ENCODE peak calls at places on chromosomes 3 and 15, in ten cellular contexts. E is prostate gland, Z is stomach, X is K562, H is spleen, I is sigmoid colon, U is transverse colon, V is Panc1, A is GM12878, Y is suprapubic skin. D is an unnamed sample.
A peak's percentile ranks its signal among the peaks of the same experiment; 100 is the strongest.

GRCh38 chr3:149128856-149129255 is 582 bp upstream of the HPS3 start:
- DNase-seq in X (no peak), E (no peak), H (no peak), Y (no peak), Z (no peak), U (no peak), I (no peak), V (no peak), A (no peak), D (no peak)

GRCh38 chr3:127721536-127721935 is 48.8 kb downstream of the ABTB1 start:
- DNase-seq in X (no peak), H (peak; percentile 41), I (peak; percentile 36), V (no peak), Y (no peak), Z (no peak), E (no peak), A (no peak), U (no peak), D (no peak)

GRCh38 chr15:70833897-70834765 is 19.8 kb downstream of the LARP6 start:
- DNase-seq in Z (no peak), Y (no peak), V (no peak), X (no peak), I (no peak), A (no peak), H (no peak), E (no peak), U (no peak), D (no peak)

GRCh38 chr3:71972031-71972430 is 187.1 kb upstream of the PROK2 start:
- DNase-seq in U (no peak), A (no peak), I (no peak), H (no peak), Y (no peak), Z (no peak), V (no peak), X (no peak), E (no peak), D (no peak)

GRCh38 chr3:111321786-111322185 is 220.2 kb upstream of the CD96 start:
- DNase-seq in E (no peak), Y (no peak), V (no peak), X (no peak), A (no peak), U (no peak), H (no peak), Z (no peak), I (no peak), D (no peak)

GRCh38 chr3:40620151-40620550 is 95.4 kb downstream of the ZNF621 start:
- DNase-seq in I (no peak), A (no peak), H (no peak), U (no peak), E (no peak), Y (no peak), X (no peak), Z (no peak), V (no peak), D (no peak)

GRCh38 chr3:100160516-100160915 is 46.2 kb upstream of the FILIP1L start:
- DNase-seq in V (no peak), H (no peak), A (no peak), U (no peak), I (no peak), Y (no peak), Z (no peak), E (no peak), X (no peak), D (no peak)

GRCh38 chr3:52099006-52099405 is 42.6 kb upstream of the DUSP7 start:
- DNase-seq in A (no peak), X (no peak), U (no peak), Z (peak; percentile 35), Y (no peak), E (no peak), V (no peak), H (peak; percentile 18), I (peak; percentile 41), D (no peak)

GRCh38 chr15:31478781-31479221 is 152.2 kb downstream of the KLF13 start:
- DNase-seq in A (no peak), V (no peak), I (peak; percentile 63), H (peak; percentile 56), Y (peak; percentile 73), E (no peak), X (no peak), Z (peak; percentile 7), U (peak; percentile 5), D (no peak)

GRCh38 chr3:64143399-64144130 is 81.7 kb downstream of the PRICKLE2 start:
- DNase-seq in E (no peak), X (no peak), H (no peak), U (no peak), A (no peak), V (no peak), I (no peak), Z (no peak), Y (no peak), D (no peak)

GRCh38 chr3:106913111-106913698 is 464.0 kb upstream of the CCDC54 start:
- DNase-seq in X (no peak), I (no peak), E (no peak), U (no peak), A (no peak), H (no peak), V (no peak), Z (no peak), Y (no peak), D (no peak)

GRCh38 chr3:142359367-142359766 is 88.5 kb downstream of the XRN1 start:
- DNase-seq in Y (no peak), V (no peak), E (no peak), Z (no peak), A (no peak), H (no peak), I (no peak), U (no peak), X (no peak), D (no peak)

GRCh38 chr15:100734606-100735005 is 132.2 kb downstream of the ASB7 start:
- DNase-seq in U (no peak), I (no peak), H (peak; percentile 29), Y (no peak), V (no peak), A (no peak), Z (no peak), X (no peak), E (no peak), D (peak; percentile 25)

DNA sequence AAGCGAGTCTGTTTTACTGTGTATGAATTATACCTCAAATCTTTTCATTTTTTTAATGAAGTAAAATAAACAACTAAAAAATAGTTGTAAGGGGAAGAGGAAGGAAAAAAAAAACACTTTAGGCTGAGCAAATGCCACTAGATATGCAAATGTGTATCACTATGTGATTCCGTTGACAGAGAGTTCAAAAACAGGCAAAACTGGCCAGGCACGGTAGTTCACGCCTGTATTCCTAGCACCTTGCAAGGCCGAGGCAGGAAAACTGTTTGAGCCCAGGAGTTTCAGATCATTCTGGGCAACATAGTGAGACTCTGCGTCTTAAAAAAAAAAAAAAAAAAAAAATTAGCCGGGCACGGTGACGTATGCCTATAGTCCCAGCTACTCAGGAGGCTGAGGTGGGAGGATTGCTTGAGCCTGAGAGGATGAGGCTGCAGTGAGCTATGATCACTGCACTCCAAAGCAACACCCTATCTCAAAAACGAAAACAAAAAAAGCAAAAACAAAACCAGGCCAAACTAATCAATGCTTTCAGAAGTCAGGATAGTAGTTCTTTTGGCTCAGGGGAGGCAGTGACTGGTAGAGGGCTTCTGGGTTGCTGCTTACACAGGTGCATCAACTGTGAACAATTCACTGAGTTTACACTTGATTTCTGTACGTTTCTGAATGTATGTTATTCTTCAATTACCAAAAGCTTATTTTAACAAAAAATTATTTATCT is 7.4 kb downstream of the PRC1 start:
- DNase-seq in A (no peak), I (no peak), V (no peak), Y (no peak), X (no peak), Z (no peak), U (peak; percentile 24), E (no peak), H (no peak), D (no peak)
- H3K4me1 ChIP-seq in A (peaks cover 36% of the 10 kb centered on the region), I (no peaks in the 10 kb centered on the region), V (peaks cover 39% of the 10 kb centered on the region), Y (peaks cover 7% of the 10 kb centered on the region), X (peaks cover 21% of the 10 kb centered on the region), Z (no peaks in the 10 kb centered on the region), U (no peaks in the 10 kb centered on the region), E (no peaks in the 10 kb centered on the region), H (peaks cover 32% of the 10 kb centered on the region), D (no peaks in the 10 kb centered on the region)

GRCh38 chr3:171840831-171841619 is 2.1 kb upstream of the TMEM212 start:
- DNase-seq in Z (no peak), E (no peak), A (no peak), H (no peak), Y (no peak), I (no peak), X (no peak), U (no peak), V (no peak), D (no peak)
- TF ChIP-seq POLR2AphosphoS5 in Z (no peak), E (no peak), A (no peak), H (no peak), Y (no peak), I (no peak), X (no peak), U (no peak), V (no peak), D (no peak)

DNA sequence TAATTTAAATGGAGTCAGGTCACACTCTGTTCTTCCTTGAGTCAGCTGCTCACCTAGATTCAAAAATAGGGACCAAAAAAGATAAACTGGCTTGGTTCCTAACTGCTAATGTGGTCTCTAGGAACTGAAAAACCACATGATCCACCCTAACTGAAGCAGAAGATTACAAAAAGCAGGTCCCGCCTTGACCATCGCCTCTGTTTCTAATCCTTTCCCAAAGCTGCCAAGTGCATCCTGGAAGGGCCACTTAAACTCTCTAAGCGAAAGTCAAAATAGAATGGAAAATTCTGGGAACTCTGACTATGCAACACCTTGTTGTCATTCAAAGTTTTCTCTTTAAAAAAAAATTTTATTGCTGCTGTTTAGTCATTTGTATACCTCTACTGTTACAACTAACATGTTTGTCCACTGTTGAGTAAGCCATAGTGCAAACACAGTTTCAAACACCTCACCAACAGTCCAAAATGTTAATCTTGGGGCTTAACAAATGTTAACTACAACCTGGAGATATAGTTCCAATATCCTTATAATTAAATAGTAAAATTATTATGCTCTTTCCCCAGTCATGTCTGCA is 88.9 kb upstream of the THBS1 start:
- DNase-seq in I (no peak), Y (no peak), X (no peak), V (no peak), U (no peak), E (no peak), H (no peak), Z (no peak), A (no peak), D (no peak)
- H3K4me1 ChIP-seq in I (peaks cover 84% of the 10 kb centered on the region), Y (peaks cover 37% of the 10 kb centered on the region), X (peaks cover 24% of the 10 kb centered on the region), V (no peaks in the 10 kb centered on the region), U (peaks cover 7% of the 10 kb centered on the region), E (no peaks in the 10 kb centered on the region), H (peaks cover 5% of the 10 kb centered on the region), Z (peaks cover 28% of the 10 kb centered on the region), A (no peaks in the 10 kb centered on the region), D (no peaks in the 10 kb centered on the region)

DNA sequence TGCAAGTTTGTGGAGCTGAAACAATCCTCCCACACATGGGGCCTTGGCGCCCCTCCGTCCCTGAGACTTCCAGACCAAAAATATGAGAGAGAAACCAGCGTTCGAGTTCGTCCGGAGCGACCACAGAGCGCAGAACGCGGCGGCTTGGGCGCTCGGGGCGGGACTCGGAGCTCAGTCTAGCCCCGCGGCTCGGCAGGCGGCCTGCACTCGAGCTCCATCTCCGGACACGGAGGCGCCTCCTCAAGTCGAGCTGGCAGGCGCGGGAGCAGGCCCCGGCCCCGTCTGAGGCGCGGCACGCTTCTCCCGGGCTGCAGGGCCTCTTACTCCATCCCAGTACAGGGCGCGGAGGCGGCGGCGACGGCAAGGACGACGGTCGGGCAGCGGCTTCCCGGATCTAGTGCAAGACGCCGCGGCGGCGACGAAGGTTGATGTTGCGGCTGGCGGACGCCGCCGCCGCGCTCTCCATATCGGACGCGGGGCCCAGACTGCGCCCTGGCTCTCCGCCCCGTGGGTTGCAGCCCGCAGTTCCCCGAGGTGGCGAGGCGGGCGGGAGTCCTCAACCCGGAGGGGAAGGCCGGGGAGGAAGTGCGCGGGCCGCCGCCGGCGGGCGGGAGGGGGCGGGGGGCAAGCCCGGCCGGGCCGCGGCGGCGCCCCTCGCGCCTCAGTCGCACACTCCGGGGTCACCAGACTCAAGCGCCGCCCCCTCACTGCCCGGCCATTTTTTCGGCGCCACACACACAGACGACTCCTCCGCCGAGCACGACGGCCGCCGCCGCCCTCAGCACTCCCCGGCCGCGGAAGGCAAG is 674 bp downstream of the MSL2 start:
- DNase-seq in X (peak; percentile 68), E (peak; percentile 65), I (peak; percentile 90), U (peak; percentile 67), A (no peak), V (no peak), Y (peak; percentile 90), Z (peak; percentile 72), H (peak; percentile 97), D (peak; percentile 68)
- TF ChIP-seq POLR2AphosphoS5 in X (no peak), E (no peak), I (no peak), U (peak; percentile 57), A (no peak), V (no peak), Y (no peak), Z (no peak), H (peak; percentile 70), D (no peak)

D was measured in breast epithelium.